ENCODE peak calls at places on chromosome 17, in eight cellular contexts. Y is omental fat pad; K is ascending aorta; D is upper lobe of right lung; Z is KG1; A is putamen; I is stimulated activated CD4-positive, alpha-beta T cell treated with anti-CD3 and anti-CD28 coated beads, Interleukin-2, amount 100 ng/mL, for 48 hours; L is HTR-8/SVneo. M is an unnamed sample.

GRCh38 chr17:45147581-45148182 is 593 bp upstream of the HEXIM1 start:
- DNase-seq in L (peak), A (peak), Y (no peak), D (peak), Z (peak), I (peak), K (peak), M (peak)

GRCh38 chr17:77383613-77384608 is 243.1 kb downstream of the SEC14L1 start:
- DNase-seq in A (no peak), D (no peak), K (no peak), L (no peak), Z (no peak), I (no peak), Y (no peak), M (no peak)

GRCh38 chr17:17898673-17899072 is 61.9 kb upstream of the SREBF1 start:
- DNase-seq in L (no peak), Y (no peak), Z (no peak), A (no peak), I (no peak), D (no peak), K (no peak), M (no peak)

GRCh38 chr17:49496183-49496865 is 1.2 kb downstream of the NGFR start:
- DNase-seq in K (peak), A (peak), Y (peak), D (peak), L (peak), I (peak), Z (peak), M (peak)

GRCh38 chr17:4854181-4854681 is 21.1 kb downstream of the MINK1 start:
- DNase-seq in Y (no peak), K (no peak), A (no peak), D (no peak), L (no peak), I (no peak), Z (no peak), M (peak)

GRCh38 chr17:17472333-17472920 is 4.4 kb upstream of the MED9 start:
- DNase-seq in Y (no peak), A (no peak), K (no peak), L (no peak), Z (no peak), I (no peak), D (no peak), M (no peak)

GRCh38 chr17:82361885-82362633 is 3.0 kb downstream of the TEX19 start:
- DNase-seq in I (no peak), L (no peak), D (no peak), A (no peak), Z (no peak), Y (no peak), K (no peak), M (no peak)

GRCh38 chr17:83191388-83192160 is 112.2 kb downstream of the METRNL start:
- DNase-seq in Y (no peak), A (no peak), Z (no peak), D (no peak), L (no peak), I (no peak), K (peak), M (no peak)

GRCh38 chr17:34511265-34511664 is 68.1 kb upstream of the TMEM132E start:
- DNase-seq in Z (no peak), A (no peak), L (no peak), I (no peak), K (no peak), D (no peak), Y (no peak), M (no peak)

GRCh38 chr17:42365136-42365535 is 23.1 kb downstream of the STAT3 start:
- DNase-seq in D (no peak), I (no peak), A (no peak), L (no peak), K (peak), Z (no peak), Y (no peak), M (peak)

GRCh38 chr17:28272166-28272565 is 46.8 kb upstream of the TMEM97 start:
- DNase-seq in Z (no peak), K (peak), D (no peak), Y (no peak), L (no peak), I (no peak), A (no peak), M (no peak)

GRCh38 chr17:6570731-6571465 is 14.5 kb upstream of the PITPNM3 start:
- DNase-seq in Z (no peak), D (no peak), K (no peak), Y (no peak), A (no peak), I (no peak), L (no peak), M (no peak)

GRCh38 chr17:82370471-82371332 is 863 bp upstream of the UTS2R start:
- DNase-seq in D (no peak), L (no peak), Y (no peak), K (no peak), A (no peak), Z (no peak), I (no peak), M (no peak)

GRCh38 chr17:691423-691822 is 23.2 kb downstream of the VPS53 start:
- DNase-seq in K (no peak), I (no peak), A (no peak), D (no peak), Z (no peak), L (no peak), Y (no peak), M (no peak)

GRCh38 chr17:12522336-12522735 is 143.4 kb upstream of the MYOCD start:
- DNase-seq in L (no peak), Z (no peak), I (no peak), D (no peak), A (no peak), Y (no peak), K (no peak), M (no peak)

GRCh38 chr17:81223758-81224122 is 975 bp upstream of the CEP131 start:
- DNase-seq in Y (no peak), K (no peak), D (no peak), Z (peak), A (no peak), I (no peak), L (no peak), M (no peak)

GRCh38 chr17:21194688-21195087 is 19.3 kb downstream of the TMEM11 start:
- DNase-seq in L (no peak), I (no peak), A (no peak), Z (no peak), Y (no peak), D (no peak), K (no peak), M (no peak)

GRCh38 chr17:50221500-50222480 is 20.4 kb upstream of the COL1A1 start:
- DNase-seq in Z (no peak), D (peak), L (no peak), K (peak), Y (no peak), I (no peak), A (no peak), M (no peak)

GRCh38 chr17:4109424-4109823 is 33.4 kb downstream of the ZZEF1 start:
- DNase-seq in A (peak), Z (no peak), I (no peak), K (peak), L (no peak), Y (no peak), D (no peak), M (no peak)

GRCh38 chr17:33523577-33523981 is 230.5 kb upstream of the ASIC2 start:
- DNase-seq in I (no peak), L (no peak), K (no peak), A (no peak), Z (no peak), Y (no peak), D (no peak), M (no peak)

GRCh38 chr17:2337152-2337810 is at the start of gene SGSM2:
- DNase-seq in I (peak), D (peak), K (peak), Y (no peak), A (peak), L (peak), Z (peak), M (peak)

GRCh38 chr17:30360396-30360795 is 18.3 kb upstream of the CPD start:
- DNase-seq in Z (no peak), Y (no peak), A (no peak), K (no peak), I (no peak), D (no peak), L (no peak), M (no peak)

GRCh38 chr17:62049299-62049698 is 15.8 kb downstream of the MED13 start:
- DNase-seq in Z (no peak), A (no peak), L (no peak), I (no peak), K (no peak), D (no peak), Y (no peak), M (no peak)

GRCh38 chr17:72511874-72512273 is 391.1 kb downstream of the SOX9 start:
- DNase-seq in D (no peak), A (no peak), Y (no peak), L (no peak), K (no peak), Z (no peak), I (no peak), M (no peak)

GRCh38 chr17:76272541-76273434 is 7.6 kb downstream of the UBALD2 start:
- DNase-seq in K (no peak), A (no peak), Z (no peak), Y (no peak), I (peak), L (no peak), D (no peak), M (no peak)

GRCh38 chr17:19237389-19238166 is 412 bp downstream of the EPN2 start:
- DNase-seq in Z (no peak), L (peak), K (no peak), Y (peak), D (peak), A (no peak), I (peak), M (peak)

GRCh38 chr17:27245230-27245696 is 48.7 kb upstream of the WSB1 start:
- DNase-seq in D (peak), K (peak), Z (peak), A (peak), L (peak), I (peak), Y (peak), M (peak)

GRCh38 chr17:79834575-79835469 is 4.4 kb downstream of the CBX4 start:
- DNase-seq in K (no peak), A (no peak), I (peak), D (peak), L (no peak), Y (no peak), Z (no peak), M (no peak)

GRCh38 chr17:1733047-1733357 is 8.5 kb downstream of the WDR81 start:
- DNase-seq in Y (no peak), Z (no peak), D (no peak), K (no peak), A (no peak), L (no peak), I (no peak), M (no peak)

GRCh38 chr17:74903671-74904070 is 10.2 kb upstream of the FADS6 start:
- DNase-seq in L (no peak), K (no peak), A (no peak), Z (no peak), I (no peak), Y (no peak), D (no peak), M (no peak)

GRCh38 chr17:3983945-3984484 is 19.8 kb upstream of the ATP2A3 start:
- DNase-seq in L (peak), K (no peak), A (no peak), D (peak), Y (no peak), I (no peak), Z (no peak), M (peak)

GRCh38 chr17:71251936-71252335 is 868.9 kb upstream of the SOX9 start:
- DNase-seq in Y (no peak), Z (no peak), K (no peak), L (no peak), A (no peak), I (no peak), D (no peak), M (no peak)

GRCh38 chr17:8904686-8905085 is 37.2 kb upstream of the PIK3R6 start:
- DNase-seq in Y (no peak), L (no peak), D (no peak), A (no peak), Z (no peak), K (peak), I (no peak), M (no peak)

M was measured in endothelial cell of umbilical vein.